ENCODE peak calls at places on chromosomes 3 and 15, in four cellular contexts. I is mucosa of descending colon, B is heart left ventricle, U is breast epithelium. O is an unnamed sample. For H3K9me3, the result is how much of the 10 kb centered on the place peaks cover.

GRCh38 chr15:57031605-57032004 is 113.2 kb downstream of the TCF12 start:
- DNase-seq in I (peak), U (no peak), B (no peak), O (no peak)

GRCh38 chr3:47012342-47013230 is 33.1 kb downstream of the NBEAL2 start:
- DNase-seq in I (no peak), B (peak), U (no peak), O (no peak)

GRCh38 chr3:173892547-173892946 is 495.0 kb downstream of the NLGN1 start:
- DNase-seq in B (no peak), U (no peak), I (no peak), O (no peak)

GRCh38 chr3:189236352-189236751 is 64.6 kb downstream of the TPRG1 start:
- DNase-seq in I (no peak), U (no peak), B (no peak), O (no peak)

GRCh38 chr3:196096382-196096953 is 14.6 kb upstream of the TFRC start:
- DNase-seq in I (peak), B (peak), U (peak), O (no peak)

GRCh38 chr3:141486416-141486734 is 452 bp upstream of the RASA2 start:
- DNase-seq in I (peak), B (no peak), U (no peak), O (no peak)

GRCh38 chr3:130741946-130742610 is 4.6 kb downstream of the PIK3R4 start:
- DNase-seq in U (no peak), B (no peak), I (no peak), O (no peak)

GRCh38 chr15:39287322-39288195 is 293.3 kb upstream of the THBS1 start:
- DNase-seq in B (no peak), I (no peak), U (peak), O (no peak)

GRCh38 chr3:166060789-166061479 is 223.7 kb upstream of the BCHE start:
- DNase-seq in I (no peak), U (no peak), B (no peak), O (no peak)

GRCh38 chr3:25783661-25784512 is 644 bp upstream of the NGLY1 start:
- DNase-seq in U (peak), I (no peak), B (no peak), O (no peak)

GRCh38 chr3:167882057-167882667 is 146.6 kb downstream of the SERPINI1 start:
- DNase-seq in I (peak), U (no peak), B (no peak), O (no peak)

GRCh38 chr3:14848906-14849305 is 30.1 kb downstream of the FGD5 start:
- DNase-seq in B (peak), U (no peak), I (no peak), O (no peak)

GRCh38 chr15:27438403-27439375 is 467.7 kb downstream of the GABRG3 start:
- DNase-seq in U (no peak), I (no peak), B (no peak), O (no peak)

GRCh38 chr3:13866406-13866965 is 13.4 kb downstream of the WNT7A start:
- DNase-seq in U (no peak), B (no peak), I (no peak), O (no peak)

GRCh38 chr3:17302774-17303173 is 418.0 kb downstream of the PLCL2 start:
- DNase-seq in U (no peak), B (peak), I (no peak), O (no peak)

DNA sequence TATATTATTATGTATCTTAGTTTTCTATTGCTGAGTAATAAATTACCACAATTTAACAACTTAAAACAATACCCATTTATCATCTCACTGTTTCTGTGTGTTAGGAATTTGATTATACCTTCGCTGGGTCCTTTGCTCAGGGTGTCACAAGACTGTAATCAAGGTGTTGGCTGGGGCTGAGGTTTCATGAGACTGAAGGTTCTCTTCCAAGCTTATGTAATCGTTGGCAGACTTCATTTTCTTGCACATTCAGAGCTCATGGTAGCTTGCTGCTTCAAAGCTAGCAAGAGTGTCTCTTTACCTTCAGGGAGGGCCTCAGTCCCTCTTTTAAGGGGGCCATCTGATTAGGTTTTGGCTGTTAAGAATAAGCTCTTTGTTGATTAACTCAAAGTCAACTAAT is 293.1 kb downstream of the POLQ start:
- DNase-seq in B (no peak), U (no peak), I (no peak), O (no peak)
- H3K9me3 ChIP-seq in B (under half), U (under half), I (under half), O (under half)

GRCh38 chr3:45677841-45678240 is 11.4 kb upstream of the SACM1L start:
- DNase-seq in B (no peak), I (no peak), U (peak), O (no peak)

GRCh38 chr3:45673273-45673672 is 15.9 kb upstream of the SACM1L start:
- DNase-seq in I (no peak), B (no peak), U (no peak), O (no peak)

GRCh38 chr3:45677045-45677436 is 12.2 kb upstream of the SACM1L start:
- DNase-seq in U (peak), I (no peak), B (no peak), O (peak)

GRCh38 chr3:45679805-45680204 is 9.4 kb upstream of the SACM1L start:
- DNase-seq in I (no peak), U (no peak), B (no peak), O (no peak)

GRCh38 chr3:45676248-45677044 is 12.8 kb upstream of the SACM1L start:
- DNase-seq in U (no peak), B (no peak), I (no peak), O (no peak)
- H3K4me3 ChIP-seq in U (peak), B (no peak), I (no peak), O (no peak)

DNA sequence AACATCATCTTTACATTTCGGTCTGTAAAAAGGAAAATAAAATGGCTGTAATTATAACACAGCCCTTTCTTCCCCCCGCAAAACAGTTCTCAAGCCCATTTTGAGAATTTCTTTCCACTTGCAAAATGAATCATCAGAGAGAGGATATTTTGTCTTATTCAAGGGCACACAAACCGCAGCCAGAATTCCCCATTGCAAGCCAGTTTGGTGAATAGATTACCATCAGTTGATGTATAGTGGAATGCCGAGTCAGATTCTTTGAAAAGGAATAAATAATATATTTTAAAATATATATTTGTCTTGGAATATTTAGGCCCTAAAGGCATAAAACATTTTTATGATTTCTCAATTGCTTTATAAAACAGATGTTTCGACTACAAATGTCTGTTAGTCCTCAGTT is 420.4 kb upstream of the SEMA6D start:
- DNase-seq in U (no peak), B (no peak), I (no peak), O (no peak)
- H3K9me3 ChIP-seq in U (under half), B (under half), I (under half), O (under half)

DNA sequence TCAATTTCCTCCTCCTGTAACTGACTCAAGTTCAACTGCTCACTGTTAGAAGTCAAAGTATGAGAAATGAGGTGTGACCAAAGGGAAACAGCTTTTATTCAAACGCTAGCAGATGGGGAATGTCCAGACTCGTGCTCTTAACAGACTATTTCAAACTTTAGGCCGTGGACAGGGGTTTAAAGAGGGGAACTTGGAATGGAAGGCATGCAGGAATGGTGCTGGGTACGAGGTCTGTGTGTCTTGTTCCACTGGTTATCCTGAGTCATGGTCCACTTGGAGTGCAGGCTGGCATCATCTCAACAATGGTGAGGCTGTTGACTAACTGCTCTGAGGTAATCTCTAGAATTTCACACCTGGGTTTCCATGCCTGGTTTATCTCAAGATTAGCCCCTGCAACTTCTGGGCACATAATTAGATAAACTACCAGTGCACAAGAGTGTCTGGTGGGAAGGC is 22.9 kb upstream of the DNAAF4 start:
- DNase-seq in I (no peak), U (no peak), B (no peak), O (no peak)
- H3K4me3 ChIP-seq in I (no peak), U (no peak), B (no peak), O (no peak)

DNA sequence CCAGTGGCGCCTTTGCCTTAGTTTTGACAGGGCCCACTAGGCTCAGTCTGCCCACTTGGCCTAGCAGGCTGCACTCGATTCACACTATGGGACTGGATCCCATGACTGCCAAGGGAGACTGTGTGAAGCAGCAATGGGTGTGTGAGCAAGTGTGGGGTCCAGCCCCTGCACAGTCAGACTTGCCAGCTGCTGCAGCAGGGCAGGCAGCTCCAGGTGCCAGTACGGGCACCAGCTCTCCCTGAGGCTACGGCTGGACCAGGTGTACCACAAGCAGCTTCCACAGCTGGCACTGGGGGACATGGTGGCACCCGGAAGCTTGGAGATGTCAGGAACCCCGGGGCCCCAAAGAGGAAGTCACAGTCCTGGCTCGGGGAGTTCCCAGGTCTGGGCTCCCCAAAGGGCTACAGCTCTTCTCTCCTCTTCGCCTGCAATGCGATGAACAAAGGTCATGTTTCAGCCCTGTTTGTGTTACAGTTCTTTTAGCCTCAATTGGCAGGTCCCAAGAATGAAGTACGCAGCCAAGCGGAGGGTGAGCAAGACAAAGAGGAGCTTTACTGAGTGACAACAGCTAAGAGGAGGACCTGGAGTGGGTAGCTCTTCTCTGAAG is 67.1 kb downstream of the PIK3CB start:
- DNase-seq in U (no peak), I (no peak), B (no peak), O (no peak)
- H3K9me3 ChIP-seq in U (under half), I (under half), B (under half), O (under half)

DNA sequence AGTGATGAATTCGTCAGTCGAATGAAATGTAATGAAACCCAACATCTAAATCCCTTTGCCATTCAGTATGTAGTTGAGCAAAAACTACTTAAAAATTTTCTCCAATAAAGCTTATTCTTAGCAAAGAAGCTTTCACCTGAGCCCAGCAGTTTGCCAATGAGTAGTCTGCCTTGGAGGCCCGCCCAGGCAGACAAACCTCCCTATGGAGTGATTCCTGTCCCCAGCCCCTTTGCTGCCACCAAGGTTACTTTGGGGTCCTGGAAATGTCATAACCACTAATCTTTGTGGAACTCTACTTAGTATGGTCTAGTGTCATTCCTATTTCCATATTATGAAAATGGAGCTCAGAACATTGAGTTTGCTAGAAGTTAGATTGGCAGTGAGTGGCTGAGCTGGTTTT is 12.1 kb downstream of the UBAP1L start:
- DNase-seq in B (no peak), I (no peak), U (no peak), O (no peak)
- H3K4me3 ChIP-seq in B (no peak), I (no peak), U (no peak), O (no peak)

O was measured in upper lobe of right lung.